ENCODE peak calls at places on chromosomes 4 and X, in ten cellular contexts. M is AG10803; O is EH; D is activated T-helper 1 cell treated with anti-CD3 and anti-CD28 coated beads, Interleukin-12 subunit alpha, Interleukin-12 subunit beta, Interleukin-2, Interleukin-4 antibody, amounts not matched to agents 30 ng/mL and 10 ng/mL and 1 ng/mL, durations not matched to agents 14 hours and 24 hours and 36 hours; E is sciatic nerve; N is H4; G is substantia nigra; B is RCC 7860; Z is lower leg skin; X is activated CD4-positive, CD25-positive, alpha-beta regulatory T cell. P is an unnamed sample.

GRCh38 chrX:37646254-37646653 is 39.3 kb upstream of the XK start:
- DNase-seq in M (no peak), N (no peak), E (no peak), Z (no peak), D (no peak), X (no peak), G (no peak), B (no peak), O (no peak), P (no peak)

GRCh38 chr4:629636-629915 is 4.2 kb downstream of the PDE6B start:
- DNase-seq in Z (no peak), D (no peak), X (no peak), M (no peak), E (no peak), G (no peak), O (no peak), N (no peak), B (no peak), P (no peak)

GRCh38 chr4:2572076-2572475 is 35.6 kb downstream of the FAM193A start:
- DNase-seq in D (no peak), X (no peak), B (no peak), Z (no peak), E (no peak), O (no peak), M (no peak), N (no peak), G (no peak), P (no peak)

GRCh38 chrX:154082396-154083133 is 15.0 kb downstream of the MECP2 start:
- DNase-seq in G (no peak), Z (no peak), N (peak; percentile 11), O (peak; percentile 84), D (no peak), B (no peak), X (no peak), M (peak; percentile 78), E (no peak), P (no peak)

GRCh38 chr4:123350191-123350544 is 46.4 kb upstream of the SPRY1 start:
- DNase-seq in M (no peak), E (no peak), B (no peak), D (no peak), G (peak; percentile 1), O (peak; percentile 9), Z (peak; percentile 50), X (no peak), N (no peak), P (no peak)

GRCh38 chrX:155768036-155768769 is 112.9 kb upstream of the VAMP7 start:
- DNase-seq in N (peak; percentile 60), Z (no peak), O (peak; percentile 57), D (no peak), M (peak; percentile 70), B (no peak), X (no peak), G (no peak), E (no peak), P (no peak)

GRCh38 chr4:54571762-54572542 is 85.8 kb upstream of the KIT start:
- DNase-seq in G (no peak), B (no peak), O (no peak), E (no peak), D (no peak), N (no peak), X (no peak), M (no peak), Z (no peak), P (no peak)

GRCh38 chrX:24154490-24155034 is 5.0 kb downstream of the ZFX start:
- DNase-seq in G (no peak), X (no peak), D (no peak), O (peak; percentile 39), M (peak; percentile 44), B (no peak), Z (no peak), N (no peak), E (no peak), P (no peak)

GRCh38 chr4:86452323-86452995 is 92.6 kb upstream of the MAPK10 start:
- DNase-seq in M (no peak), G (no peak), N (no peak), O (peak; percentile 27), B (no peak), X (no peak), Z (no peak), D (no peak), E (no peak), P (no peak)

GRCh38 chr4:171717231-171717720 is 95.9 kb upstream of the GALNTL6 start:
- DNase-seq in D (no peak), O (no peak), X (no peak), B (no peak), M (no peak), G (no peak), N (no peak), Z (no peak), E (no peak), P (no peak)

GRCh38 chrX:120419465-120419864 is 49.6 kb downstream of the LAMP2 start:
- DNase-seq in B (no peak), Z (no peak), D (no peak), O (no peak), X (no peak), N (no peak), M (no peak), E (no peak), G (no peak), P (no peak)

GRCh38 chr4:108651068-108651794 is 832 bp downstream of the OSTC start:
- DNase-seq in G (no peak), E (no peak), B (peak; percentile 16), O (peak; percentile 77), D (no peak), Z (no peak), X (no peak), M (peak; percentile 70), N (no peak), P (no peak)

GRCh38 chrX:148035371-148035770 is 54.2 kb downstream of the FMR1NB start:
- DNase-seq in E (no peak), Z (no peak), M (no peak), N (no peak), D (no peak), O (no peak), B (no peak), G (no peak), X (no peak), P (no peak)

GRCh38 chr4:41967392-41967791 is 14.2 kb upstream of the DCAF4L1 start:
- DNase-seq in E (no peak), M (no peak), O (no peak), Z (no peak), N (no peak), D (no peak), X (no peak), B (no peak), G (no peak), P (no peak)

GRCh38 chr4:142369141-142369540 is 477.0 kb downstream of the INPP4B start:
- DNase-seq in D (no peak), G (no peak), N (no peak), B (no peak), O (peak; percentile 76), Z (no peak), E (no peak), M (peak; percentile 72), X (no peak), P (no peak)

P was measured in suprapubic skin.